ENCODE peak calls at places on chromosomes 12 and 14, in six cellular contexts. M, K, Y, H, Q and A are unnamed samples.

GRCh38 chr14:57725399-57726077 is 140.4 kb downstream of the SLC35F4 start:
- DNase-seq in M (no peak), K (no peak), Y (no peak), H (no peak), Q (no peak), A (no peak)

GRCh38 chr14:74653386-74654138 is 41.5 kb upstream of the LTBP2 start:
- DNase-seq in M (no peak), K (no peak), Y (no peak), H (no peak), Q (no peak), A (no peak)

GRCh38 chr12:117010693-117011451 is 88.3 kb downstream of the TESC start:
- DNase-seq in M (no peak), K (no peak), Y (no peak), H (no peak), Q (no peak), A (no peak)

GRCh38 chr12:22447223-22447622 is 97.1 kb downstream of the C2CD5 start:
- DNase-seq in M (no peak), K (no peak), Y (no peak), H (no peak), Q (no peak), A (no peak)

GRCh38 chr12:89328483-89329030 is 23.7 kb downstream of the DUSP6 start:
- DNase-seq in M (no peak), K (no peak), Y (no peak), H (no peak), Q (no peak), A (no peak)

GRCh38 chr12:54272214-54272613 is 7.7 kb downstream of the CBX5 start:
- DNase-seq in M (no peak), K (no peak), Y (no peak), H (no peak), Q (no peak), A (no peak)

GRCh38 chr12:2239376-2240010 is 186.7 kb downstream of the CACNA1C start:
- DNase-seq in M (no peak), K (no peak), Y (no peak), H (no peak), Q (no peak), A (no peak)

GRCh38 chr12:38662851-38663250 is 242.5 kb downstream of the CPNE8 start:
- DNase-seq in M (no peak), K (no peak), Y (no peak), H (no peak), Q (no peak), A (no peak)

GRCh38 chr14:34106310-34106709 is 155.4 kb upstream of the EGLN3 start:
- DNase-seq in M (no peak), K (no peak), Y (no peak), H (no peak), Q (no peak), A (no peak)

GRCh38 chr12:113456199-113456598 is 15.5 kb downstream of the LHX5 start:
- DNase-seq in M (no peak), K (no peak), Y (no peak), H (no peak), Q (no peak), A (no peak)

GRCh38 chr12:124436366-124436765 is 131.0 kb downstream of the NCOR2 start:
- DNase-seq in M (no peak), K (no peak), Y (no peak), H (no peak), Q (no peak), A (no peak)

GRCh38 chr12:27034607-27035293 is 12.4 kb downstream of the MED21 start:
- DNase-seq in M (no peak), K (no peak), Y (no peak), H (no peak), Q (no peak), A (no peak)

GRCh38 chr12:16581416-16581815 is 24.5 kb downstream of the LMO3 start:
- DNase-seq in M (no peak), K (no peak), Y (no peak), H (no peak), Q (no peak), A (no peak)

GRCh38 chr14:95486875-95487668 is 29.4 kb downstream of the SYNE3 start:
- DNase-seq in M (no peak), K (no peak), Y (no peak), H (no peak), Q (no peak), A (no peak)

GRCh38 chr14:65565948-65566347 is 153.4 kb downstream of the FUT8 start:
- DNase-seq in M (no peak), K (no peak), Y (no peak), H (no peak), Q (no peak), A (no peak)

GRCh38 chr14:40464531-40464930 is 1032.3 kb upstream of the FBXO33 start:
- DNase-seq in M (no peak), K (no peak), Y (no peak), H (no peak), Q (no peak), A (no peak)

GRCh38 chr12:32457251-32458025 is 58.1 kb downstream of the FGD4 start:
- DNase-seq in M (no peak), K (no peak), Y (no peak), H (no peak), Q (no peak), A (no peak)

GRCh38 chr12:76276499-76277151 is 71.6 kb downstream of the BBS10 start:
- DNase-seq in M (no peak), K (no peak), Y (no peak), H (no peak), Q (no peak), A (no peak)

GRCh38 chr14:65002586-65003210 is 16.0 kb downstream of the FNTB start:
- DNase-seq in M (no peak), K (no peak), Y (no peak), H (no peak), Q (no peak), A (no peak)

GRCh38 chr14:21107360-21107781 is 6.5 kb downstream of the TMEM253 start:
- DNase-seq in M (no peak), K (no peak), Y (no peak), H (no peak), Q (peak; percentile 22), A (no peak)

GRCh38 chr12:121535150-121536057 is 45.4 kb downstream of the KDM2B start:
- DNase-seq in M (no peak), K (no peak), Y (no peak), H (no peak), Q (no peak), A (no peak)

GRCh38 chr12:83477706-83478105 is 791.0 kb downstream of the TMTC2 start:
- DNase-seq in M (no peak), K (no peak), Y (no peak), H (no peak), Q (no peak), A (no peak)
- TF ChIP-seq CTCF in M (no peak), K (no peak), Y (no peak), H (no peak), Q (no peak), A (no peak)

GRCh38 chr14:99611639-99612038 is 7.6 kb upstream of the CCDC85C start:
- DNase-seq in M (no peak), K (no peak), Y (no peak), H (no peak), Q (no peak), A (no peak)

GRCh38 chr14:99612065-99612736 is 8.2 kb upstream of the CCDC85C start:
- DNase-seq in M (no peak), K (no peak), Y (no peak), H (no peak), Q (no peak), A (no peak)

GRCh38 chr14:99606359-99606758 is 2.4 kb upstream of the CCDC85C start:
- DNase-seq in M (no peak), K (no peak), Y (no peak), H (no peak), Q (no peak), A (no peak)

GRCh38 chr14:99608591-99608990 is 4.6 kb upstream of the CCDC85C start:
- DNase-seq in M (no peak), K (no peak), Y (no peak), H (no peak), Q (no peak), A (no peak)

DNA sequence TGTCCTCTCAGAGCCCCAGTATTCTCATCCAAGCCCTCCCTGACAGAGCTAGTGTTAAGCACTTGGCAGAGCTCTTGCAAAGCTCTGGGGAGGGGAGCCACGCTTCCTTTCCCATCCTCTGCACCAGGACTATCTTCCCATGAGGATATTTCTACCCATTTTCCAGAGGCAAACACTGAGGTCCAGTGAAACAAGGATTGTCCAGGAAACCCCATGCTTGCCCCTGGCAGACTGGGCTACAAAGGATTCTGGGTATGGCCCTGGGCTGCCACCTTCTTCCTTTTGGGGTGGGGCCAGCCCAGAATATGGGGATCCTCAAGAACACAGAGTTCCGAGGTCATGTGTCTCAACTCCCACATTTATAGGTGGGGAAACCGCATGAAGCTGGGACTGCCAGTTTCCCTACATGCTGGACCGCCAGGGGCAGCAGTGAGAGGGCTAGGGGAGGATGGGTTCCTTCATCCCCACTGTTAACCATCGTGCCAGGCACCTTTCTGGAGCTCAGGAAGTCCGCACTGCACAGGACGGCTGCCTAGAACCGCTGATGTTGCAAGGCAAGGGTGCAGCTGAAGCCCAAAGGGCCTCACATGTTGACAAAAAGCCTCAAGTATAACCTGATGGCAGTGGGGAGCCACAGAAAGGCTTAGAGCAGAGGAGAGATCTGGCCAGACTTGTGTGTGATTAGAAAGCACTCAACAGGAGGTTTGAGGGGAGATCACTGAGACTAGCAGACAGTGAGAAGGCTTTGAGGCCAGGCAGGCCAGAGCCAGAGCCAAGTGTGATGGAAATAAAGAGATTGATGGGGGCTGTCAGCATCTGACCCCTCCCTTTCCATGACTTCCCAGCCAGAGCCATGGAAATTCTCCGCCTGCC is 5.5 kb upstream of the CCDC85C start:
- DNase-seq in M (peak; percentile 70), K (no peak), Y (no peak), H (no peak), Q (no peak), A (no peak)
- TF ChIP-seq CTCF in M (peak; percentile 71), K (no peak), Y (peak; percentile 21), H (no peak), Q (no peak), A (no peak)

DNA sequence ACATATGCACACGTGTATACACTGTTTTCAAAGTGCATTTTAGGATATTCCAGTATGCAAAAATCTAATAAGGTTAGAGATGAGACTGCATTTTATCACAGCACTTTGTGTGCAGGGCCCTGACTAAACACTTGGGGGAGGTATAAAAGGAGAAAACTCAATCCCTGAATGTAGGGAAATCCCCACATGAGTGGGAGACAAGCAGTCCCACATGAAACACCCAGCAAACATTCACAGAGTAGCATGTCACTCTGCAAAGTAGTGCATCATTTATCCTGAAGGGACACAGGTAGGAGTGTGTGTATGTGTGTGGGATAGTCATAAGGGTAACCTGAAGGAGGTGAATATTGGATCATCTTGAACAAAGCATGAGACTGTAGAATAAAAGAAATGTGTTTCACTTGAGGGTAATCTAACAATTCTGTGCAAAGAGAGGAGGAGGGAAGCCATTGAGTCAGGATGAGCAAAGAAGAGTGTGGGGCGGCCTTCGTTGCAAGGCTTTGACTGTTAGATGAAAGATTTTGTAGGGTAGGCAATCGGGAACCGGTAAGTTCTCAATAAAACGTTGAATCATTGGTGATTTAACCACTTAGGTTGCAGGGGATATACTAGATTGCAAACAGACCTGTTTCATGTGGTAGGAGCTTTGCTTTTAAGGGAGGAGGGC is 2.9 kb downstream of the PRPF40B start:
- DNase-seq in M (no peak), K (no peak), Y (no peak), H (no peak), Q (no peak), A (no peak)
- TF ChIP-seq CTCF in M (peak; percentile 14), K (no peak), Y (peak; percentile 39), H (no peak), Q (no peak), A (no peak)

DNA sequence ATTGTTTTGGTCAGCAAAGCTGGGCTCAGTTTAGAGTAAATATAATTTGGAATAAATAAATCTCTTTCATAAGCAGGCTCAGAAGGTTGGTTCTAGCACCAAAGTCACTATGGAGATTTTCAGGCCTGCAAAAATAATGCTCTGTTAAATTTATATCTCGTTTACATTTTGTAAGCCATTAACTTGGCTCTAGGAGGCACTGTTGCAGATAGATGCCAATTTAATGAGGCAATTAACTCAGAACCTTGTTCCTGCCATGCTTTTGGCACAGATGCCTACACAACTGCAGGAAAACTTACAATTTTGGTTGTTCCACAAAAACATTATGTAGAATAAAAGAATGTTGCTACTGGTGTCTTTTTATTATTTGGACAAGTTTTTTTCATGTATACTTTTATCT is 428.1 kb downstream of the FLRT2 start:
- DNase-seq in M (no peak), K (no peak), Y (no peak), H (no peak), Q (no peak), A (no peak)
- TF ChIP-seq CTCF in M (no peak), K (no peak), Y (no peak), H (no peak), Q (no peak), A (no peak)